ENCODE peak calls at places on chromosomes 5 and 9, in six cellular contexts. E, U, F, P, B and D are unnamed samples.

GRCh38 chr5:94157704-94158608 is 416.6 kb upstream of the POU5F2 start:
- DNase-seq in U (no peak), P (peak; percentile 24), B (no peak), E (no peak), F (no peak), D (no peak)

GRCh38 chr5:89265511-89266169 is 382.7 kb upstream of the MEF2C start:
- DNase-seq in P (peak; percentile 62), E (no peak), U (no peak), B (no peak), F (no peak), D (no peak)

GRCh38 chr5:96753848-96754247 is 53.9 kb downstream of the ERAP1 start:
- DNase-seq in B (no peak), P (no peak), U (no peak), E (no peak), F (no peak), D (no peak)

GRCh38 chr5:169006206-169006605 is 294.7 kb downstream of the SLIT3 start:
- DNase-seq in B (no peak), U (no peak), P (no peak), E (no peak), F (no peak), D (no peak)

GRCh38 chr9:125513634-125514413 is 193.2 kb downstream of the MAPKAP1 start:
- DNase-seq in E (no peak), P (peak; percentile 88), B (no peak), U (no peak), F (peak; percentile 79), D (peak; percentile 46)

GRCh38 chr5:2267991-2268390 is 385.3 kb upstream of the IRX4 start:
- DNase-seq in U (peak; percentile 25), E (no peak), P (no peak), B (no peak), F (no peak), D (no peak)

GRCh38 chr5:137594717-137595116 is 95.6 kb upstream of the SPOCK1 start:
- DNase-seq in E (no peak), U (no peak), P (peak; percentile 20), F (no peak), B (no peak), D (no peak)

GRCh38 chr5:55533806-55534435 is 843 bp downstream of the PLPP1 start:
- DNase-seq in U (no peak), B (no peak), E (no peak), P (peak; percentile 46), F (peak; percentile 64), D (peak; percentile 55)

GRCh38 chr9:137276757-137277328 is 683 bp upstream of the TOR4A start:
- DNase-seq in F (peak; percentile 37), B (no peak), P (peak; percentile 51), U (no peak), E (no peak), D (no peak)

GRCh38 chr9:23088932-23089364 is 642.3 kb downstream of the DMRTA1 start:
- DNase-seq in U (no peak), B (no peak), F (peak; percentile 5), E (no peak), P (no peak), D (no peak)

GRCh38 chr9:8857330-8858249 is 1058.0 kb upstream of the DMAC1 start:
- DNase-seq in B (peak; percentile 51), E (peak; percentile 1), U (no peak), P (peak; percentile 8), F (peak; percentile 73), D (no peak)

GRCh38 chr5:102867999-102868662 is 113.0 kb downstream of the PAM start:
- DNase-seq in B (no peak), P (peak; percentile 37), U (no peak), E (no peak), F (no peak), D (no peak)

GRCh38 chr9:133127340-133127981 is 6.4 kb upstream of the RALGDS start:
- DNase-seq in F (no peak), P (no peak), E (no peak), U (peak; percentile 72), B (no peak), D (no peak)

GRCh38 chr5:81755320-81755719 is 4.4 kb upstream of the SSBP2 start:
- DNase-seq in U (no peak), P (peak; percentile 93), E (no peak), F (peak; percentile 83), B (no peak), D (peak; percentile 35)

GRCh38 chr9:125843646-125844045 is 96.5 kb downstream of the PBX3 start:
- DNase-seq in B (peak; percentile 62), U (no peak), E (no peak), F (no peak), P (no peak), D (no peak)

GRCh38 chr9:2242778-2243395 is 227.7 kb downstream of the SMARCA2 start:
- DNase-seq in F (no peak), B (no peak), E (no peak), U (no peak), P (no peak), D (no peak)

GRCh38 chr9:95574176-95574575 is 57.4 kb upstream of the PTCH1 start:
- DNase-seq in U (no peak), B (no peak), P (no peak), E (no peak), F (no peak), D (no peak)

GRCh38 chr5:105230516-105230915 is 1667.9 kb upstream of the NUDT12 start:
- DNase-seq in U (no peak), E (no peak), B (no peak), F (no peak), P (no peak), D (no peak)

GRCh38 chr5:151198861-151199260 is 25.0 kb downstream of the CCDC69 start:
- DNase-seq in P (no peak), B (no peak), F (no peak), U (no peak), E (no peak), D (no peak)

GRCh38 chr9:137724114-137724445 is 105.3 kb downstream of the EHMT1 start:
- DNase-seq in U (no peak), E (no peak), B (no peak), F (no peak), P (peak; percentile 53), D (no peak)

GRCh38 chr9:106310782-106311181 is 552.2 kb upstream of the ZNF462 start:
- DNase-seq in B (no peak), P (no peak), E (no peak), F (no peak), U (no peak), D (peak; percentile 37)